ENCODE peak calls at places on chromosomes 2 and 18, in nine cellular contexts. O, X, M, E, D, T, A, U and C are unnamed samples.
A peak's percentile ranks its signal among the peaks of the same experiment; 100 is the strongest.

GRCh38 chr18:13500227-13500865 is 226.0 kb downstream of the FAM210A start:
- DNase-seq in T (peak; percentile 57), U (no peak), D (no peak), A (no peak), X (no peak), M (no peak), O (no peak), E (peak; percentile 68), C (no peak)

GRCh38 chr2:101847661-101848339 is 144.0 kb upstream of the IL1R2 start:
- DNase-seq in A (no peak), M (no peak), T (peak; percentile 67), O (no peak), E (no peak), U (no peak), X (no peak), D (no peak), C (no peak)

GRCh38 chr2:207692206-207693065 is 19.0 kb upstream of the CCNYL1 start:
- DNase-seq in D (peak; percentile 50), T (peak; percentile 4), E (peak; percentile 72), M (no peak), U (peak; percentile 62), O (peak; percentile 56), A (no peak), X (peak; percentile 47), C (peak; percentile 27)

GRCh38 chr18:35703043-35703688 is 121.6 kb downstream of the GALNT1 start:
- DNase-seq in U (no peak), E (no peak), A (no peak), D (no peak), T (peak; percentile 48), O (no peak), M (no peak), X (no peak), C (no peak)

GRCh38 chr18:79683626-79684282 is 4.2 kb downstream of the CTDP1 start:
- DNase-seq in O (no peak), A (no peak), D (no peak), X (no peak), U (no peak), T (no peak), E (no peak), M (no peak), C (no peak)

GRCh38 chr2:52658598-52658997 is 1109.0 kb upstream of the CHAC2 start:
- DNase-seq in U (no peak), A (no peak), O (no peak), X (no peak), E (no peak), T (peak; percentile 91), M (no peak), D (no peak), C (no peak)

GRCh38 chr2:120066708-120067547 is 54.1 kb downstream of the EPB41L5 start:
- DNase-seq in U (peak; percentile 39), D (peak; percentile 29), M (no peak), O (no peak), T (peak; percentile 66), X (no peak), A (no peak), E (no peak), C (no peak)

GRCh38 chr2:8761529-8762164 is 75.8 kb downstream of the KIDINS220 start:
- DNase-seq in X (no peak), D (peak; percentile 49), U (no peak), O (no peak), E (peak; percentile 42), T (peak; percentile 60), A (no peak), M (no peak), C (no peak)

GRCh38 chr2:107072150-107072940 is 186.4 kb upstream of the ST6GAL2 start:
- DNase-seq in U (no peak), X (no peak), A (no peak), D (no peak), E (no peak), O (no peak), T (no peak), M (no peak), C (no peak)

GRCh38 chr2:105812180-105813044 is 67.7 kb downstream of the NCK2 start:
- DNase-seq in O (no peak), T (peak; percentile 93), A (no peak), X (no peak), U (no peak), E (peak; percentile 43), D (no peak), M (peak; percentile 84), C (peak; percentile 27)

GRCh38 chr2:105813045-105813315 is 68.3 kb downstream of the NCK2 start:
- DNase-seq in O (no peak), A (no peak), E (no peak), U (no peak), M (no peak), X (no peak), T (no peak), D (no peak), C (no peak)

GRCh38 chr2:105813405-105813804 is 68.7 kb downstream of the NCK2 start:
- DNase-seq in E (no peak), T (no peak), D (no peak), A (no peak), M (no peak), X (no peak), O (no peak), U (no peak), C (no peak)

GRCh38 chr2:105815401-105815800 is 70.7 kb downstream of the NCK2 start:
- DNase-seq in E (no peak), X (no peak), A (no peak), D (no peak), M (no peak), O (no peak), T (no peak), U (no peak), C (no peak)

DNA sequence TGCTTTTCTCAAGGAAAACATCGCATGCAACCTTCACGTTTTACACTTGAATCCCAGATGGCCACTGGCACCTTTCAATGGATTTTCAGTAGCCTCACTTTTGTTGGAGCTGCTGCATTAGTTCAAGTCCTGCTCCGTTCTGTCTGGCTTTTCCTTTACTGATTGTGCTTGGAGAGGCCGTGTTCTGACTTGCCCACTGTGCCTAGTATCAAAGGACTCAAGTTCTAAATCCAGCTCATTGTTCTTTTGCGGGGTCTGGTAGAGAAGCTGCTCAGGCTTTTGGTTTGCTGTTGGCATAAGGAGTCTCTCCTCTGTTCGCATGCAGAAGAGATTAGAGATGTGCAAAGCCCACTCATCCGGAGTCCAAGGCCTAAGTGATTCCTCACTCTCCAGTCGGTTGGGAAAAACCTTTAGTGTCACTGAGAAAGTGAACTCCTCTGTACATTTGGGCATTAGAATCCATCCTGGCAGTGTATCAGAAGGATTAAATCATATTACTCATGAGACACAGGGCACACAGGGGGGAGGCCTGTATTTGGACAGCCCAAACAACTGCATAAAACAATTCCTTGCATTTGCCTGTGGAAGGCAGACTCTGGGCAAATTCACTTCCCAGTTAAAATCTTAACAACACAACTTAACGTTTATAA is 69.7 kb downstream of the NCK2 start:
- DNase-seq in X (no peak), D (no peak), T (no peak), U (no peak), M (no peak), O (no peak), E (no peak), A (no peak), C (no peak)
- H3K27ac ChIP-seq in X (no peak overlapping the region), D (no peak overlapping the region), T (no peak overlapping the region), U (no peak overlapping the region), M (peak overlapping the region; percentile 45), O (no peak overlapping the region), E (no peak overlapping the region), A (no peak overlapping the region), C (no peak overlapping the region)

DNA sequence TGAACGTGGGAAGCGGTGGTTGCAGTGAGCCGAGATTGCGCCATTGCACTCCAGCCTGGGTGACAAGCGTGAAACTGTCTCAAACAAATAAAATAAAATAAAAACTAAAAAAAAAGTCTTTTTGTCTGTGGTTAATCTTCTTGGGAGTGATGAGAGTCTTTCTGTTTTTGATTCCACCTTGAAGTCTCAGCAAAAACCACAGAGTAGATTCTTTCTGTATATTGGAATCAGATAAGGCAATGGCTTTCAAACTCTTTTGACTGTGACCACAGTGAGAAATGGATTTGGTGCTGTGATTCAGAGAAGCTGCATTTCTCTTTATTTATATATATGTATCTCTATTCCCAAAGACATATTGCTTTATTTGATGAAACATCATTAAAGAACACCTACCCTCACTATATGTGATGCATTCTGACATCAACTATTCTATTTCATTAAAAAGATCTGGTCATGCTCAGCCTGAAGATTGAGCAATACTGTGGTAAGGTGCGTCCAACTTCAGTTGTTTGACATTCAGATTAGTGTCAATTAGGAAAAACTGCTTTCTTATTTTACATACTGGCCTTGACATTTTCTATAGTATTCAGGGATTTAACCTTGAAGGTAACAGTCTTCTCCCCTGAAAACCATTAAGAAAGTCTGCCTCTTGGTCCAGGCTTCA is 15.6 kb downstream of the HRH4 start:
- DNase-seq in M (no peak), D (no peak), A (no peak), O (no peak), T (no peak), X (no peak), U (no peak), E (no peak), C (no peak)
- H3K27ac ChIP-seq in M (no peak overlapping the region), D (no peak overlapping the region), A (no peak overlapping the region), O (no peak overlapping the region), T (no peak overlapping the region), X (no peak overlapping the region), U (no peak overlapping the region), E (no peak overlapping the region), C (no peak overlapping the region)

GRCh38 chr2:180577567-180577966 is 402.8 kb upstream of the UBE2E3 start:
- DNase-seq in T (no peak), D (no peak), E (no peak), M (no peak), X (no peak), A (no peak), O (no peak), U (no peak), C (no peak)

GRCh38 chr2:180573951-180574350 is 406.5 kb upstream of the UBE2E3 start:
- DNase-seq in T (peak; percentile 37), E (no peak), D (no peak), U (no peak), A (peak; percentile 57), X (no peak), O (no peak), M (no peak), C (no peak)

GRCh38 chr2:180583441-180584140 is 396.8 kb upstream of the UBE2E3 start:
- DNase-seq in E (no peak), A (no peak), T (no peak), D (no peak), X (no peak), M (no peak), U (no peak), O (no peak), C (no peak)

GRCh38 chr2:180579388-180579787 is 401.0 kb upstream of the UBE2E3 start:
- DNase-seq in M (no peak), A (no peak), X (no peak), D (no peak), E (no peak), T (no peak), U (no peak), O (no peak), C (no peak)

DNA sequence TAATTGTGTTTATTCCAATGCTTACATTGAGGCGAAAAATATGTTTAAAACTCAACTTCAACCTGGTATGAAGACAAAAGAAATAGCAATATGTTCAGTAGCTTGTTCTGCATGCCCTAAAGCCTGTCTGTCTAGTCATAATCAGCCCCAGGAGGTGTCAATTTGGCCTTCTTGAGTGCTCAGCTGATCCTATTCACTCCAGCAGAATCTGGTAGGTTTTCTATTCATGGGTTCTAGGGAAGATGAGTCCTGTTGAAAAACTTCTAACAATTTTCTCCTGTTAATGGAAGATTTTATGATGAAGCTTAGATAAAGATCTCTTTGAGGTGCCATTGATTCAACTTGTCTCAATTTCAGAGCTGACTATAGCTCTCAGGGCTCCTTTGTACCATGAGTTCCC is 402.0 kb upstream of the UBE2E3 start:
- DNase-seq in A (no peak), O (no peak), E (no peak), M (no peak), D (no peak), U (no peak), X (no peak), T (no peak), C (no peak)
- H3K27ac ChIP-seq in A (no peak overlapping the region), O (no peak overlapping the region), E (no peak overlapping the region), M (no peak overlapping the region), D (no peak overlapping the region), U (no peak overlapping the region), X (no peak overlapping the region), T (no peak overlapping the region), C (no peak overlapping the region)

GRCh38 chr2:144683063-144683740 is 163.3 kb upstream of the ZEB2 start:
- DNase-seq in O (no peak), E (no peak), X (no peak), D (no peak), M (no peak), A (no peak), U (no peak), T (no peak), C (no peak)
- H3K27ac ChIP-seq in O (no peak overlapping the region), E (no peak overlapping the region), X (no peak overlapping the region), D (no peak overlapping the region), M (no peak overlapping the region), A (no peak overlapping the region), U (no peak overlapping the region), T (no peak overlapping the region), C (no peak overlapping the region)